ENCODE peak calls at places on chromosomes 4 and X, in eight cellular contexts. N, I, O, U, L, Y, M and F are unnamed samples.

GRCh38 chr4:48635980-48636379 is 144.1 kb downstream of the FRYL start:
- DNase-seq in N (no peak), I (no peak), O (no peak), U (no peak), L (no peak), Y (no peak), M (no peak), F (no peak)

GRCh38 chr4:13322681-13323101 is 161.4 kb downstream of the RAB28 start:
- DNase-seq in N (no peak), I (no peak), O (no peak), U (peak), L (no peak), Y (no peak), M (no peak), F (no peak)

GRCh38 chrX:36684053-36684452 is 324.1 kb upstream of the FAM47C start:
- DNase-seq in N (no peak), I (no peak), O (no peak), U (no peak), L (no peak), Y (no peak), M (no peak), F (no peak)

GRCh38 chr4:84697159-84697558 is 114.2 kb downstream of the CDS1 start:
- DNase-seq in N (no peak), I (no peak), O (no peak), U (peak), L (no peak), Y (no peak), M (no peak), F (no peak)

GRCh38 chr4:27270435-27270834 is 409.8 kb downstream of the STIM2 start:
- DNase-seq in N (no peak), I (no peak), O (no peak), U (no peak), L (no peak), Y (no peak), M (no peak), F (no peak)

GRCh38 chr4:123479944-123480343 is 83.3 kb downstream of the SPRY1 start:
- DNase-seq in N (no peak), I (no peak), O (no peak), U (peak), L (no peak), Y (peak), M (no peak), F (no peak)

GRCh38 chr4:57018930-57019329 is 40.2 kb downstream of the POLR2B start:
- DNase-seq in N (no peak), I (no peak), O (no peak), U (peak), L (no peak), Y (no peak), M (no peak), F (no peak)

GRCh38 chrX:15674514-15674898 is 9.9 kb upstream of the CLTRN start:
- DNase-seq in N (peak), I (peak), O (peak), U (peak), L (peak), Y (peak), M (no peak), F (peak)

GRCh38 chr4:22552802-22553201 is 36.9 kb upstream of the ADGRA3 start:
- DNase-seq in N (no peak), I (no peak), O (no peak), U (no peak), L (no peak), Y (no peak), M (no peak), F (no peak)

GRCh38 chrX:78710146-78710545 is 37.4 kb upstream of the LPAR4 start:
- DNase-seq in N (no peak), I (no peak), O (no peak), U (peak), L (no peak), Y (no peak), M (no peak), F (no peak)

GRCh38 chr4:110869862-110870577 is 247.1 kb upstream of the PITX2 start:
- DNase-seq in N (no peak), I (no peak), O (no peak), U (peak), L (no peak), Y (peak), M (no peak), F (no peak)

GRCh38 chrX:39869846-39870601 is 227.7 kb downstream of the BCOR start:
- DNase-seq in N (no peak), I (no peak), O (no peak), U (peak), L (no peak), Y (peak), M (no peak), F (no peak)

GRCh38 chrX:128052303-128052702 is at the start of gene ACTRT1:
- DNase-seq in N (no peak), I (no peak), O (no peak), U (no peak), L (no peak), Y (no peak), M (no peak), F (no peak)

GRCh38 chr4:159937595-159937994 is 834.7 kb downstream of the RAPGEF2 start:
- DNase-seq in N (no peak), I (no peak), O (no peak), U (no peak), L (no peak), Y (no peak), M (no peak), F (no peak)

GRCh38 chrX:131841496-131842410 is 181.3 kb upstream of the STK26 start:
- DNase-seq in N (no peak), I (no peak), O (no peak), U (peak), L (no peak), Y (peak), M (peak), F (no peak)

GRCh38 chr4:90536408-90536807 is 409.2 kb downstream of the CCSER1 start:
- DNase-seq in N (no peak), I (no peak), O (no peak), U (no peak), L (no peak), Y (no peak), M (no peak), F (no peak)

GRCh38 chr4:131509521-131509920 is 1639.6 kb upstream of the PCDH10 start:
- DNase-seq in N (no peak), I (no peak), O (no peak), U (no peak), L (no peak), Y (no peak), M (no peak), F (no peak)

GRCh38 chr4:24753519-24753918 is 41.9 kb upstream of the SOD3 start:
- DNase-seq in N (no peak), I (no peak), O (no peak), U (peak), L (no peak), Y (peak), M (no peak), F (no peak)

GRCh38 chr4:168871686-168872085 is 138.4 kb downstream of the CBR4 start:
- DNase-seq in N (no peak), I (no peak), O (no peak), U (peak), L (no peak), Y (no peak), M (no peak), F (no peak)

GRCh38 chr4:42172391-42172790 is 19.9 kb upstream of the BEND4 start:
- DNase-seq in N (no peak), I (no peak), O (no peak), U (no peak), L (no peak), Y (no peak), M (no peak), F (no peak)

GRCh38 chrX:18698762-18699650 is 8.4 kb upstream of the PPEF1 start:
- DNase-seq in N (no peak), I (no peak), O (no peak), U (peak), L (no peak), Y (no peak), M (no peak), F (no peak)

GRCh38 chrX:17606211-17606610 is 131.1 kb upstream of the SCML1 start:
- DNase-seq in N (no peak), I (no peak), O (no peak), U (no peak), L (no peak), Y (no peak), M (no peak), F (no peak)

GRCh38 chr4:12186526-12186925 is 757.8 kb upstream of the HS3ST1 start:
- DNase-seq in N (no peak), I (no peak), O (no peak), U (no peak), L (no peak), Y (no peak), M (no peak), F (no peak)

GRCh38 chr4:32022071-32022470 is 1301.9 kb downstream of the PCDH7 start:
- DNase-seq in N (no peak), I (no peak), O (no peak), U (no peak), L (no peak), Y (peak), M (no peak), F (no peak)

GRCh38 chr4:150782311-150782710 is 200.4 kb downstream of the MAB21L2 start:
- DNase-seq in N (no peak), I (no peak), O (no peak), U (no peak), L (no peak), Y (no peak), M (no peak), F (no peak)

GRCh38 chr4:166174717-166175510 is 301.9 kb downstream of the TLL1 start:
- DNase-seq in N (no peak), I (no peak), O (no peak), U (no peak), L (no peak), Y (peak), M (no peak), F (no peak)

GRCh38 chrX:115642895-115643530 is 82.0 kb downstream of the PLS3 start:
- DNase-seq in N (peak), I (no peak), O (no peak), U (peak), L (no peak), Y (peak), M (peak), F (no peak)

GRCh38 chr4:83075271-83075670 is 39.3 kb downstream of the PLAC8 start:
- DNase-seq in N (no peak), I (no peak), O (no peak), U (peak), L (no peak), Y (no peak), M (no peak), F (no peak)

GRCh38 chr4:11301075-11301660 is 127.5 kb downstream of the HS3ST1 start:
- DNase-seq in N (no peak), I (no peak), O (no peak), U (no peak), L (no peak), Y (peak), M (no peak), F (no peak)

DNA sequence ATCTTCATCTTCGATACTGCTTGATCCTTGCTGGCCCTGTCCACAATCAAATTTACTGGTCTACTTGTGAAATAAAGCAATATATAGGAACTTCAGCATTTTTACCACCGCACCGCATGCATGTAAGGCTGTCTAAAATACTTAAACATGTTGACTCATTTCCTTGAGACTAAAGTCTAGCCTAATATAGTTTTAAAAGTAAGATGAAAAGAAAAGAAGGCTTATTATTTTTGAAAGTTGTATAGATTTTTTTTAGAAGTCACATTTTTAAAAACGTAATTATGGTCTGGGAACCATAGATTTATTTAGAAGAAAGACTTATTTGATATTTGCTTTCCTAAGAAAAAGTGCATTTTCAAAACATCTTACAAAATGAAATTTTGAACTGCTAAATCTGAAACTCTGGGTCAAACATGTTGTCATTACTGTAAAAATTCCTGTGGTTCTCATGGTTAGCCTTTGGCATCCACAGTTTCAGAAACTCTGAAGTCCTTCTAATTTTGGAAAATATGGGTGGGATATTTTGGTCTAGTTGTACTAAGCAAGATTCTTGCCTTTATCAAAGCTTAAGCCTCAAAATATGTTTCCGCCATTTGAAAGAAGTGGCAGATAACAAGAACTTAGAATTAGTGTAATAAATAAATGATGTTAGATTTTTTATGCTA is 423.5 kb upstream of the CTSO start:
- DNase-seq in N (no peak), I (no peak), O (no peak), U (peak), L (no peak), Y (no peak), M (no peak), F (no peak)
- H3K27ac ChIP-seq in N (no peak), I (no peak), O (no peak), U (peak), L (no peak), Y (no peak), M (no peak), F (no peak)

DNA sequence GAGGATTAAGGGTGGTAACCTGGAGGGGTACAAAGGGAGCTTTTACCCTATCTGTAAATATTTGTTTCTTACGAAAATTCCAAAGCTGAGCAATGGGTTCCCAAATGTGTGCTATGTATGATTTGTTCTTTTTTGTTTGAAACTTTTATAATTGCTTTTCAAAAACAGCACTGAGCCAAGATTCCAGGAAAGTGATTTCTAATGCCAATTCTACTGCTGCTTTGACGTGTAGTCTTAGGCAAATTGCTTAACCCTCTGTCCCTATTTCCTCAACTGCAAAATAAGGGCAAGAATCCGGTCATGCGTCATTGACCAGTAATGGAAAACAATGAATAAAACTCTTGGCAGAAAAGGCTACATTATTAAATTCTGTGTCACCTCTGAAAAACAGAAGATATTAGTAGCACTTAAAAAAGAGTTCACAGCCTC is 454.7 kb downstream of the IL15 start:
- DNase-seq in N (no peak), I (no peak), O (no peak), U (peak), L (peak), Y (peak), M (no peak), F (no peak)
- H3K27ac ChIP-seq in N (peak), I (peak), O (peak), U (peak), L (peak), Y (peak), M (no peak), F (peak)

DNA sequence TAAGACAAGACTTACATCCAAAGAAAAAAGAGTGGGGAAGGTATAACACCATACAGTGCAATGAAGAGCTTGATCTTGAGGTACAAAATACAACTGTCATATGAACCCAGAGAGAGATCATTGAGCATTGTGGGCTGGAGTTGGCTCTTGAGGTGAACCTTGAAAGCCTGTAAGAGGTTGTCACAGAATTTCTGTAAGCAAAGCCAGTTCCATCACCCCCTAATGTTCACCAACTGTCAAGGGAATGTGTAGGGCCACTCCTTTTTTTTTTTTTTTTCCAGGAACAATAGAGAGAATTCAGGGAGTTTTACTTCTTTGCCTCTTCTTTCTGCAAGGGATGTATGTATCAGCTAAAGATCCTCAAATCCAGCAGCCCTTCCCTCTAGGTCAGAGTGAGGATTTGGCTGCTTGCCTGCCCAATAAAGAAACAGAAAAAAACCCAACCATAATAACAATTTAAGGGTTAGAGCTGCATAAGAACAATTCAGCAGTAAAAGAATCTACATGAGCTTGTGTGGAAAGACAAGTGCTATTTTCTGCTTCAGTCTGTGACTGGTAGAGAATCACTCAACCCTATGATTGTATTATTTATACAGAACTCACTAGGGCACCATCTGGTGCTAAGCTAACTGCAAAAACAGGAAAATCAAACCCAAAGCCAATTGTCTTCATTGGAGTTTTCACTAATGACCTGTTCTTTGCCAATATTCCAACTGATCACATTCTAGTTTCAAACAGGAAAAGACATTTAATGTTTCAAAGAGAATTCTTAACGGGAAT is 217.5 kb upstream of the TEX13C start:
- DNase-seq in N (no peak), I (no peak), O (no peak), U (no peak), L (no peak), Y (no peak), M (no peak), F (no peak)
- H3K27ac ChIP-seq in N (no peak), I (no peak), O (no peak), U (no peak), L (no peak), Y (no peak), M (no peak), F (no peak)

GRCh38 chr4:140867338-140867737 is 111.2 kb upstream of the TBC1D9 start:
- DNase-seq in N (no peak), I (no peak), O (no peak), U (no peak), L (no peak), Y (no peak), M (no peak), F (no peak)

GRCh38 chr4:140863187-140863586 is 107.0 kb upstream of the TBC1D9 start:
- DNase-seq in N (no peak), I (no peak), O (no peak), U (no peak), L (no peak), Y (no peak), M (no peak), F (no peak)

GRCh38 chr4:140866492-140867005 is 110.4 kb upstream of the TBC1D9 start:
- DNase-seq in N (no peak), I (no peak), O (no peak), U (no peak), L (no peak), Y (no peak), M (no peak), F (no peak)

GRCh38 chr4:140865830-140866229 is 109.6 kb upstream of the TBC1D9 start:
- DNase-seq in N (no peak), I (no peak), O (no peak), U (no peak), L (no peak), Y (no peak), M (no peak), F (no peak)

DNA sequence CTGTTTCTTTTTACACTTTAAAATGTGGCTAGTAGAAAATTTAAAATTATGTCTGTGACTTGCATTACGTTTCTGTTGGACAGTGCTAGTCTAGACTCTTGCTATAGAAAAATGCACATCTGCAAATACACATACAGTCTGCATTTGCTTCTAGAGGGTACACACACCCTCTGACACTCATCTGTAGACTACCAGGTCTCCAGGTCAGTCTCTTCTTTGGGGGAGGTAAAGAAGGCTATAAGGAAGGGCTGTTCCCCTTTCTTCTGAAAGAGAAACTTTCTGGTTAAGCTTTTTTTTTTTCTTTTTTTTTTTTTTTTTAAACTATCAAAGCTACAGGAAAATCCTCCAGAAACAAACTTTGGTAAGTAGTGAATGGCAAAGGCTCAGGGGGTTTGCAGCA is 109.1 kb upstream of the TBC1D9 start:
- DNase-seq in N (no peak), I (no peak), O (no peak), U (no peak), L (no peak), Y (no peak), M (no peak), F (no peak)
- H3K27ac ChIP-seq in N (no peak), I (no peak), O (no peak), U (no peak), L (no peak), Y (no peak), M (no peak), F (no peak)

GRCh38 chr4:105978684-105979296 is 83.5 kb downstream of the NPNT start:
- DNase-seq in N (no peak), I (no peak), O (no peak), U (peak), L (no peak), Y (no peak), M (no peak), F (peak)
- H3K27ac ChIP-seq in N (no peak), I (no peak), O (no peak), U (peak), L (no peak), Y (no peak), M (no peak), F (peak)

DNA sequence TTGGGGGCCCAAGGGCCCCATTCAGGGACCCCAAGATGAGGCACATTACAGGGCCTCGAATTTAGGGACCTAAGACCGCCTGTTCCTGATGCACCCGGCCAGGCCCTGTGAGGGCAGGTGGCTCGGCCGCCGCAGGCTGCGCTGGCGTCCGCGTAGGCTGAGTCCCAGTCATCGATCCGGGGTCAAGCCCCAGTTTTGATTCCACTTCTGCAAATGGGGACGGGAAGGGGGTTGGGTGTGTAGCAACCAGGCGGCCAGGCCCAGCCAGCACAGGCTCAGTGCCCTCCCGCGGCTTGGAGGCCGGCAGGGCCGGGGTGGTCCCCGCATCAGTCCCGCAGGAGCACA is 327 bp downstream of the PNPLA4 start:
- DNase-seq in N (no peak), I (no peak), O (no peak), U (no peak), L (no peak), Y (no peak), M (no peak), F (no peak)
- H3K27ac ChIP-seq in N (peak), I (peak), O (peak), U (peak), L (peak), Y (peak), M (no peak), F (peak)